ENCODE peak calls at places on chromosomes 11 and 22, in five cellular contexts. W is K562, M is GM12878, Z is HepG2, C is SK-N-SH. T is an unnamed sample.

GRCh38 chr11:122172352-122173073 is 56.5 kb upstream of the BLID start:
- DNase-seq in Z (no peak), C (no peak), W (no peak), M (no peak), T (no peak)

GRCh38 chr11:113311536-113311935 is 2.8 kb upstream of the TTC12 start:
- DNase-seq in M (no peak), Z (no peak), C (no peak), W (no peak), T (no peak)

GRCh38 chr11:112174789-112175595 is at the start of gene BCO2:
- DNase-seq in Z (peak; percentile 70), M (no peak), C (peak; percentile 79), W (peak; percentile 57), T (peak; percentile 43)

GRCh38 chr22:36328635-36329216 is 59.0 kb downstream of the MYH9 start:
- DNase-seq in Z (no peak), C (no peak), M (peak; percentile 51), W (peak; percentile 32), T (peak; percentile 67)

GRCh38 chr11:29300441-29300840 is 716.4 kb downstream of the KCNA4 start:
- DNase-seq in W (no peak), Z (no peak), M (no peak), C (no peak), T (no peak)

GRCh38 chr22:38080847-38081635 is 2.9 kb downstream of the SLC16A8 start:
- DNase-seq in M (no peak), Z (no peak), W (no peak), C (peak; percentile 76), T (peak; percentile 22)

GRCh38 chr11:36619502-36619901 is 21.5 kb upstream of the RAG2 start:
- DNase-seq in M (no peak), W (no peak), C (peak; percentile 23), Z (no peak), T (no peak)

GRCh38 chr11:3949132-3949531 is 93.7 kb downstream of the STIM1 start:
- DNase-seq in Z (no peak), W (no peak), C (no peak), M (peak; percentile 50), T (no peak)

GRCh38 chr11:16987205-16987568 is 27.0 kb downstream of the PLEKHA7 start:
- DNase-seq in C (no peak), M (no peak), Z (no peak), W (peak; percentile 63), T (no peak)

GRCh38 chr22:35630387-35630793 is 13.3 kb upstream of the MB start:
- DNase-seq in W (no peak), M (no peak), Z (no peak), C (no peak), T (no peak)

GRCh38 chr22:47102081-47102480 is 339.6 kb downstream of the TBC1D22A start:
- DNase-seq in C (no peak), Z (no peak), W (no peak), M (no peak), T (no peak)

GRCh38 chr11:93348931-93349330 is 18.4 kb downstream of the DEUP1 start:
- DNase-seq in W (no peak), C (no peak), M (no peak), Z (no peak), T (no peak)

GRCh38 chr11:111388431-111388830 is 9.4 kb upstream of the POU2AF1 start:
- DNase-seq in C (no peak), W (no peak), Z (no peak), M (no peak), T (no peak)

GRCh38 chr11:107856981-107857517 is 1.5 kb downstream of the SLC35F2 start:
- DNase-seq in W (no peak), Z (no peak), M (no peak), C (no peak), T (peak; percentile 80)

GRCh38 chr11:132402056-132402684 is 1031.8 kb downstream of the NTM start:
- DNase-seq in Z (no peak), C (peak; percentile 69), W (no peak), M (peak; percentile 24), T (no peak)

GRCh38 chr22:42793848-42794405 is 63.1 kb downstream of the ARFGAP3 start:
- DNase-seq in Z (no peak), M (no peak), W (no peak), C (no peak), T (no peak)

GRCh38 chr22:30882974-30883533 is 85.5 kb downstream of the MORC2 start:
- DNase-seq in W (peak; percentile 33), M (no peak), C (no peak), Z (no peak), T (no peak)

GRCh38 chr11:134580635-134581025 is 168.6 kb upstream of the B3GAT1 start:
- DNase-seq in C (no peak), Z (no peak), M (no peak), W (no peak), T (no peak)

GRCh38 chr11:134577801-134578200 is 165.8 kb upstream of the B3GAT1 start:
- DNase-seq in Z (no peak), C (no peak), M (no peak), W (no peak), T (no peak)

GRCh38 chr11:134581121-134581626 is 169.1 kb upstream of the B3GAT1 start:
- DNase-seq in M (no peak), Z (no peak), C (no peak), W (no peak), T (no peak)

GRCh38 chr11:134578807-134579708 is 167.0 kb upstream of the B3GAT1 start:
- DNase-seq in Z (peak; percentile 9), W (no peak), C (peak; percentile 64), M (no peak), T (no peak)

DNA sequence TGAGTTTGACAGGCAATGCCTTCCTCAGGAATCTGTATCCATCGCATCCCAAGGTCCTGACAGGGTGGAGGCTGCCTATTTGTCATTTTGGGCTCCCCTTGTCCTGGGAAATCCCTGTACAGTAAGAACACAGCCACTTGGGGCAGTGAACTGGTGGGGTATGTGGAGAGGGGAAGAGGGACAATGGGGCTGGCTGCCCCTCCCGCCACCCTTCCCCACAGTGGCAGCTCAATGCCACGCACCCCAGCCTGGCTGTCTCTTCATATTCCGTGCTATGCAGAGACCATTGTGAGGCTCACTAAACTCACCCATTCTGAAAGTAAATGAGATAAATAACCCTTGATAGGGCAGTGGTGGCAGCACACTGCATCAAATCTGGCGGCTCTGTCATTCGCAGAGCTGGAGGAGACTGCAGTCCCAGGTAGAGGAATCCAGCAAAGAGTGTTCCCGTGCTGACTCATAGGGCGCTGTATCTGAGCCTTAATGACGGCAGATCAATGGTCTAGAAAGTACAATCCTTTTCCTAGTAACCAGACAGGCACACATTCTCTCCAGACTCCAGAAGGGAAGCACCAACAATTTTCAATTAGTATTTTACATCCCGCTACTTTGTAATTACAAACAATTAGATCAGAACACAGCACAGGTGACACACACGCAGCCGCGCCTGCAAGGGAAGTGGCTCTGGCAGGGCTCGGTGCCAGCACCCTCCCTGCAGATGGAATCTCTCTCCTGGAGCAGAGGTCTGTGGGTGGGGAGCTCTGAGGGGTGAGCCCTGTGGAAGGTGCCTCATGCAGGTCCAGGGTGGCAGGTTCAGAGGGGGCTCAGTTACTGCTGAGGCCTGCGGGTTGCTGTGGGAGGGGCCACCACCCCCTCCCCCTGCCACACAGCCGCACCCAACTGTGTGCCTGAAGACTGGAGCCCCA is 167.9 kb upstream of the B3GAT1 start:
- DNase-seq in M (no peak), Z (no peak), C (peak; percentile 67), W (no peak), T (no peak)
- TF ChIP-seq GABPA in M (no peak), Z (no peak), C (no peak), W (no peak), T (no peak)

DNA sequence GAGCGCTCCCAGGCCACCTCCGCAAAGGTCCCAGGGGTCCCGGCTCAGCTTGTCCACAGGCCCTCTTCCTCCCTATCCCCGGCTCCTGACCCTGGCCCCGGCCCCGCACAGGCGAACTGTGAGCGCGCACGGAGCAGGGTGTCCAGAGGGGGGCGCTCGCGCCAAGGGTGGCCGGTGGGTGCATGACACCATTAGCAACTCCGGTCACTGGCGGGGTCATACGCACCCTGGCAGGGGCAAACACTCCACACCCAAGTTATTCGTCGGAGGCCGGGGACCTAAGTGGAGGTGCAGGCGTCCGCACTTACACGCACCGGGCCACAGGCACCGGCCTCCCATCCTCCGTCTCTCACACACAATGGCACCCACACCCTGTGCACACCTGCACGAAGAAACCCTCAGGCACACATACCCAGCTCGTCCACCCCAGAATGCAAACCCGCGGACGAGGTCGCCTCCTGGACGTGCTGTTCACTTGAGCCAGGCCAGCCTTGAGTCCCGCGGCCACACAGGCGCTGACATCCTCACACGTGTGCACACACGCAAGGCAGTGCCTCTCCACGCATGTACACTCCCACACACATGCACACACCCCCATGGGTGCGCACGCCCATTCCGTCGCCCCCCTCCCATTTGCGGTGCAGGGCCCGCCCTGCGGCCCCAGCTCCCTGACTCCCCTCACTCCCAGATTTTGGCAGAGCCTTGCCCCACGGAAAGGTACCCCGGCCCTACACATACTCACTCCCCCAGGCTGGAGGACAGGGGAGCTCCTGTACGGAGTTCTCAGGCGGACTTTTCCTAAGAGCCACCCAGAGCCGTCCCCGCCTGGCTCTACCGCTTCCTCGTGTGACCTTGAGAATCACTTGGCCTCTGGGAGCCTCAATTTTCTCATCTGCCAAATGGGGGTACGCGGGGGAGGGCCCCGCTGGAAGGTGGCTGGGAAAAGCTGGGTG is at the start of gene RASGRP2:
- DNase-seq in M (no peak), C (peak; percentile 84), Z (peak; percentile 28), W (peak; percentile 73), T (peak; percentile 86)
- TF ChIP-seq POLR2AphosphoS5 in M (no peak), C (no peak), Z (no peak), W (no peak), T (peak; percentile 92)

GRCh38 chr22:19721486-19722172 is 1.7 kb upstream of the GP1BB start:
- DNase-seq in Z (peak; percentile 32), W (no peak), M (no peak), C (no peak), T (no peak)
- H3K4me3 ChIP-seq in Z (no peak overlapping the region), W (no peak overlapping the region), M (no peak overlapping the region), C (no peak overlapping the region), T (no peak overlapping the region)

GRCh38 chr11:128789497-128790080 is 77.5 kb downstream of the KCNJ1 start:
- DNase-seq in C (no peak), M (no peak), Z (no peak), W (no peak), T (no peak)
- TF ChIP-seq GABPA in C (no peak), M (no peak), Z (no peak), W (no peak), T (no peak)

GRCh38 chr11:80898910-80899309 is 1458.1 kb upstream of the TENM4 start:
- DNase-seq in C (no peak), Z (no peak), M (no peak), W (no peak), T (no peak)

GRCh38 chr11:80900265-80900664 is 1459.4 kb upstream of the TENM4 start:
- DNase-seq in W (no peak), C (no peak), Z (no peak), M (no peak), T (no peak)

DNA sequence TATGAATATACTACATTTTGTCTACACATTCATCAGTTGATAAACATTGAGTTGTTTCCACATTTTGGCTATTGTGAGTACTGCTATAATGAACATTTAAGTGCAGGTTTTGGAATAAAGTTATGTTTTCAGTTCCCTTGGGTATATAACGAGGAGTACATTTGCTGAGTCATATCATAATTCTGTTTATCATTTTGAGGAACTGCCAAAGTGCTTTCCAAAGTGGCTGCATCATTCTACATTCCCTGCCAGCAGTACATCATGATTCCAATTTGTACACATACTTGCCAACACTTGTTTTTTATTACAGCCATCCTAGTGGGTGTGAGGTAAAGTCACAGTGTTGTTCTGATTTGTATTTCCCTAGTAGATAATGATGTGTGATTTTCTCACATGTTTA is 1458.6 kb upstream of the TENM4 start:
- DNase-seq in W (no peak), C (no peak), M (no peak), Z (no peak), T (no peak)
- TF ChIP-seq POLR2AphosphoS5 in W (no peak), C (no peak), M (no peak), Z (no peak), T (no peak)

T was measured in HL-60.